ENCODE peak calls at places on chromosomes 11 and 22, in five cellular contexts. B is stomach; P is NT2/D1; V is small intestine; D is CD8-positive, alpha-beta memory T cell. K is an unnamed sample.

GRCh38 chr22:25402501-25403283 is 161.8 kb upstream of the GRK3 start:
- DNase-seq in B (no peak), P (no peak), V (peak; percentile 36), D (no peak), K (no peak)

GRCh38 chr11:3859373-3859881 is 4.0 kb downstream of the STIM1 start:
- DNase-seq in B (peak; percentile 73), P (no peak), V (peak; percentile 33), D (no peak), K (no peak)

GRCh38 chr11:44310456-44311272 is 725 bp upstream of the ALX4 start:
- DNase-seq in B (no peak), P (peak; percentile 32), V (no peak), D (no peak), K (no peak)

GRCh38 chr11:92295175-92296137 is 70.8 kb downstream of the FAT3 start:
- DNase-seq in B (peak; percentile 35), P (no peak), V (peak; percentile 90), D (no peak), K (no peak)

GRCh38 chr11:63871962-63872832 is 33.3 kb downstream of the MARK2 start:
- DNase-seq in B (peak; percentile 87), P (no peak), V (peak; percentile 94), D (no peak), K (peak; percentile 87)

GRCh38 chr22:28771195-28771791 is 1.2 kb upstream of the CCDC117 start:
- DNase-seq in B (peak; percentile 84), P (no peak), V (no peak), D (no peak), K (no peak)

GRCh38 chr11:33970984-33971466 is 79.1 kb upstream of the LMO2 start:
- DNase-seq in B (peak; percentile 30), P (peak; percentile 18), V (peak; percentile 73), D (no peak), K (peak; percentile 47)

GRCh38 chr11:99884750-99885149 is 802.3 kb upstream of the ARHGAP42 start:
- DNase-seq in B (no peak), P (no peak), V (no peak), D (no peak), K (no peak)

GRCh38 chr11:78841451-78842060 is 266.9 kb upstream of the NARS2 start:
- DNase-seq in B (no peak), P (no peak), V (no peak), D (no peak), K (no peak)

GRCh38 chr11:44931466-44931865 is 19.2 kb downstream of the TP53I11 start:
- DNase-seq in B (no peak), P (no peak), V (no peak), D (no peak), K (no peak)

GRCh38 chr11:96275807-96276594 is 67.0 kb downstream of the MAML2 start:
- DNase-seq in B (no peak), P (no peak), V (no peak), D (no peak), K (peak; percentile 25)

GRCh38 chr11:20000393-20001134 is 159.7 kb downstream of the DBX1 start:
- DNase-seq in B (no peak), P (peak; percentile 93), V (no peak), D (no peak), K (no peak)

GRCh38 chr22:49756656-49757055 is 71.0 kb downstream of the BRD1 start:
- DNase-seq in B (peak; percentile 20), P (no peak), V (no peak), D (no peak), K (no peak)

GRCh38 chr11:118929496-118930151 is 3.9 kb upstream of the BCL9L start:
- DNase-seq in B (peak; percentile 93), P (no peak), V (peak; percentile 93), D (peak; percentile 74), K (peak; percentile 75)

GRCh38 chr11:124640660-124641059 is 18.0 kb downstream of the TBRG1 start:
- DNase-seq in B (no peak), P (no peak), V (no peak), D (no peak), K (no peak)

GRCh38 chr11:78049348-78049747 is 14.3 kb upstream of the THRSP start:
- DNase-seq in B (no peak), P (no peak), V (no peak), D (no peak), K (no peak)

GRCh38 chr22:32904044-32904443 is 102.5 kb downstream of the TIMP3 start:
- DNase-seq in B (no peak), P (peak; percentile 15), V (peak; percentile 64), D (no peak), K (peak; percentile 42)

GRCh38 chr11:33942954-33943353 is 51.1 kb upstream of the LMO2 start:
- DNase-seq in B (no peak), P (no peak), V (no peak), D (no peak), K (peak; percentile 90)

GRCh38 chr11:71244116-71244815 is 8.1 kb downstream of the SHANK2 start:
- DNase-seq in B (peak; percentile 18), P (no peak), V (no peak), D (no peak), K (no peak)

GRCh38 chr11:128492903-128493569 is 94.3 kb downstream of the ETS1 start:
- DNase-seq in B (no peak), P (no peak), V (no peak), D (no peak), K (no peak)

GRCh38 chr11:9716275-9717039 is 52.6 kb downstream of the SWAP70 start:
- DNase-seq in B (no peak), P (no peak), V (no peak), D (no peak), K (peak; percentile 68)

GRCh38 chr11:9719949-9720646 is 56.2 kb downstream of the SWAP70 start:
- DNase-seq in B (no peak), P (no peak), V (no peak), D (no peak), K (no peak)

GRCh38 chr11:9717719-9718118 is 53.8 kb downstream of the SWAP70 start:
- DNase-seq in B (no peak), P (no peak), V (no peak), D (no peak), K (no peak)

GRCh38 chr11:9714540-9714939 is 50.7 kb downstream of the SWAP70 start:
- DNase-seq in B (no peak), P (no peak), V (no peak), D (no peak), K (no peak)

GRCh38 chr11:9717040-9717357 is 53.1 kb downstream of the SWAP70 start:
- DNase-seq in B (no peak), P (no peak), V (no peak), D (no peak), K (no peak)
- H3K4me3 ChIP-seq in B (no peak overlapping the region), P (no peak overlapping the region), V (no peak overlapping the region), D (no peak overlapping the region), K (no peak overlapping the region)

DNA sequence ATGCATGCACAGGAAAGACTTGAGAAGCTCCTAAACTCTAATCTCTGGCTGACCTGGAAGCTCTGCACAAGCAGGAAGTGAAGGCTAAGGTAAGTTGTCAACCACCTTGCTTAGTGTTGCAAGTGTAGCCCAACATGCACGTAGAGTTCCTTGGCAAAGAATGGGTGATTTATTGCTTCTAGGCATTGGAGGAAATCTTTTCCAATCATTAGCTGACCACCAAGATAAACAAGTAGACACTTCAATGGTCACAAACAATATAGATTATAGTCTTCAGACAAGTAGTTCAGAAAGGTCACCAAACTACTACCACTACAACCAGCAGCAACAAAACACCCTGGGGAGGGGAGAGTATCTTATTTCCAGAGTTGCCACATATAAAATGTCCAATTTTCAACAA is 105.6 kb downstream of the STK33 start:
- DNase-seq in B (no peak), P (no peak), V (no peak), D (no peak), K (no peak)
- H3K4me3 ChIP-seq in B (no peak overlapping the region), P (no peak overlapping the region), V (no peak overlapping the region), D (no peak overlapping the region), K (no peak overlapping the region)

DNA sequence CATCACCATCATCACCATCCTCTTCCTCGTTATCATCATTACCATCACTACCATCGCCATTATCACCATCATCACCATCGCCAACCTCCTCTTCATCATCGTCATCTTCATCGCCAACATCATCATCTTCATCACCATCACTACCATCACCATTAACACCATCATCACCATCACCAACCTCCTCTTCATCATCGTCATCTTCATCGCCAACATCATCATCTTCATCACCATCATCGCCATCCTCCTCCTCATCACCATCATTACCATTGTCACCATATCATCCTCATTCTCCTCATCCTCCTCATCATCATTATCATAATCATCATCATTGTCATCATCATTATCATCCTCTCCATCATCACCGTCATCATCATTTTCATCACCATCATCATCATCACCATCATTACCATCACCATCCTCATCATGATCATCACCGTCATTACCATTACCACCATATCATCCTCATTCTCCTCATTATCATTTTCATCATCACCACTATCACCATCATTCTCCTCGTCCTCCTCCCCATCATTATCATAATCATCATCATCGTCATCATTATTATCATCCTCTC is 1498.7 kb downstream of the TBC1D22A start:
- DNase-seq in B (no peak), P (no peak), V (no peak), D (no peak), K (no peak)
- H3K4me3 ChIP-seq in B (no peak overlapping the region), P (no peak overlapping the region), V (no peak overlapping the region), D (no peak overlapping the region), K (no peak overlapping the region)

GRCh38 chr22:31288496-31289235 is 3.6 kb downstream of the PIK3IP1 start:
- DNase-seq in B (no peak), P (no peak), V (no peak), D (no peak), K (no peak)
- H3K4me3 ChIP-seq in B (no peak overlapping the region), P (no peak overlapping the region), V (peak overlapping the region; percentile 18), D (peak overlapping the region; percentile 93), K (no peak overlapping the region)

DNA sequence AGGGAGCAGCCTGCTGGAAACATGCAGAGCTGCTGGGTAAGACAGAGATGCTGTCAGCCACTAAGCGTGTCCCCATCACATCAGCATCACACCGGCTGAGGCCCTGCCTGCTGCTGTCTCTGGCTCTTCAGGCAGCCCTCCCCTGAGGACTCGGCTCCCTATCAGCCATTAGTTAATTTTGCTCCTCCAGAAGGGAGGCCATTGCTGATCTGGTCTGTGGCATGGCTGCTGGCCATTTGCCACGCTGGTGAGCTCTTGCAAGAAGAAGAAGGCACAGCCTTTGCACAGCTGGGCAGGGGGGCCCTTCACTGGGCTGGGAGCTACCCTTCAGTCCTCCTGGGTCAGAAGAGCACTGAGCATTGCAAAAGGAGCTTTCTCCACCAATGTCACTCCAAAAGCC is 131.2 kb upstream of the PARVA start:
- DNase-seq in B (no peak), P (no peak), V (no peak), D (no peak), K (no peak)
- H3K4me3 ChIP-seq in B (no peak overlapping the region), P (no peak overlapping the region), V (no peak overlapping the region), D (no peak overlapping the region), K (no peak overlapping the region)

DNA sequence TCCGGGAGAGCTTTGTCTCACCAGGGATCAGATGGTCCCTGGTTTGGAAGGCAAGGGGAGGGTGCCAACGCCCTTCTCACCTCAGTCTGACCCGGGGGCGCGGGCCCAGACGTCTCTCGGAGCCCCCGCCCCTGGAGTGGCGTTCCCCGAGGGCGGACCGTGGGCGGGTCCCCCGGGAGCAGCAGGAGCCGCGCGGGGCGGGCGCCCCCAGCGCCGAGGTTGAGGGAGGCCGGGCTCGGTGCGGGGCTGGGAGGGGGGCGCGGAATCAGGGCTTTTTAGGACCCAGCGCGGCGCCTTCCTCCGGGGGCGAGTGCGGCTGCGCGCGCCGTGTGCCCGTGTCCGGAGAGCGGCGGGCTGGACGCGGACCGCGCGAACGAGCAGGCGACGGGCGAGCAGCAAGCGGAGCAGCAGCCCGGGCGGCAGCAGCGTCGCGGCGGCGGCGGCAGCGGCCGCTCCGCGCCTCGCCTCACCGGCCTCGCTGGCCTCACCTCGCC is at the start of gene KCNC1:
- DNase-seq in B (no peak), P (no peak), V (no peak), D (no peak), K (no peak)
- H3K4me3 ChIP-seq in B (peak within 1 kb of the TSS; percentile 39), P (peak within 1 kb of the TSS; percentile 40), V (peak within 1 kb of the TSS; percentile 41), D (no peak within 1 kb of the TSS), K (peak within 1 kb of the TSS; percentile 20)

K was measured in brain microvascular endothelial cell.